ENCODE peak calls at places on chromosomes 4 and X, in seven cellular contexts. X is GM13977, T is body of pancreas, C is tibial nerve, H is lung, Y is WTC11, R is choroid plexus epithelial cell. V is an unnamed sample.

GRCh38 chr4:48410812-48411211 is 69.5 kb downstream of the SLAIN2 start:
- DNase-seq in X (no peak), T (no peak), C (no peak), H (no peak), Y (no peak), R (no peak), V (no peak)

GRCh38 chr4:5051210-5051691 is at the start of gene STK32B:
- DNase-seq in X (peak), T (peak), C (peak), H (no peak), Y (peak), R (peak), V (no peak)

GRCh38 chrX:68686684-68687045 is 39.2 kb downstream of the STARD8 start:
- DNase-seq in X (peak), T (no peak), C (peak), H (no peak), Y (no peak), R (peak), V (no peak)

GRCh38 chr4:110615366-110616161 is 7.3 kb downstream of the PITX2 start:
- DNase-seq in X (peak), T (no peak), C (no peak), H (no peak), Y (peak), R (no peak), V (no peak)

GRCh38 chr4:83178029-83178428 is 63.5 kb upstream of the PLAC8 start:
- DNase-seq in X (peak), T (no peak), C (no peak), H (no peak), Y (no peak), R (no peak), V (no peak)

GRCh38 chr4:26235500-26235899 is 85.3 kb upstream of the RBPJ start:
- DNase-seq in X (no peak), T (peak), C (peak), H (peak), Y (no peak), R (peak), V (no peak)

GRCh38 chrX:44914532-44915198 is 41.7 kb downstream of the KDM6A start:
- DNase-seq in X (peak), T (no peak), C (no peak), H (no peak), Y (no peak), R (peak), V (no peak)

GRCh38 chr4:152843476-152844107 is 63.8 kb downstream of the ARFIP1 start:
- DNase-seq in X (no peak), T (no peak), C (no peak), H (no peak), Y (no peak), R (no peak), V (no peak)

GRCh38 chr4:162497564-162498167 is 333.9 kb upstream of the FSTL5 start:
- DNase-seq in X (peak), T (no peak), C (no peak), H (no peak), Y (no peak), R (peak), V (no peak)

DNA sequence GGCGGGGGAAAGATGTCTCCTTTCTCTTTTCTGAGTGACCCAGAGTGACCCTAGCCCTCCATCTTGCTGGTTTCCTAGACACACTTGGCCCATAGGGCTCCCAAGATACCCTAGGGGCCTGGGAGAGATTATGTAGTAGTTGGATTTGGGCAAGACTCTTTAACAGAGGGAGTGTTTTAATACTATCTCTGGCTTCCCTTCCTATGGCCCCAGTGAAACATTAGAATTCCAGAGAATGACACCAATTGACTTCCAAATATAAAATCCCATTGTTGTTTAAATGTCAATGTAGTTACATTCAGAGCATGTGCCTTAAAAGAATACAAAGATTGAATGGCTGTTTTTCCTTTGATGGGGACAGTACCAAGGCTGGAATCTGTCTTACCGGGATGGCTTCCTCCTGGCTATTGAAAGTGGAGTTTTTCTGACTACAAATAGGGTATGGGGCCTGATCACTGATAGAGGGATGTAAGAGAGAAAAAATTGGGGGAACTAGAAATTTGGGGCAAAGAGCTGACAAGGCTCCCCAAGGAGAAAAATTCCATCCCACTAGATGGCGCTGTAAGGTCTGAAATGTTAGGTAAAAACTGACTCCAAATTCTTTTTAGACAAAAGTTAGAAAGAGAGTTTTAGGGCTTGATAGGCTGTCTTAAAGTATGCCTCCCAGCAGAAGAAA is 10.7 kb downstream of the TENT5D start:
- DNase-seq in X (peak), T (no peak), C (no peak), H (no peak), Y (peak), R (no peak), V (no peak)
- TF ChIP-seq CTCF in X (peak), T (no peak), C (no peak), H (no peak), Y (no peak), R (no peak), V (no peak)

GRCh38 chrX:138847930-138848329 is 136.4 kb upstream of the FGF13 start:
- DNase-seq in X (no peak), T (no peak), C (no peak), H (no peak), Y (no peak), R (peak), V (no peak)
- TF ChIP-seq CTCF in X (no peak), T (no peak), C (no peak), H (no peak), Y (no peak), R (no peak), V (no peak)

DNA sequence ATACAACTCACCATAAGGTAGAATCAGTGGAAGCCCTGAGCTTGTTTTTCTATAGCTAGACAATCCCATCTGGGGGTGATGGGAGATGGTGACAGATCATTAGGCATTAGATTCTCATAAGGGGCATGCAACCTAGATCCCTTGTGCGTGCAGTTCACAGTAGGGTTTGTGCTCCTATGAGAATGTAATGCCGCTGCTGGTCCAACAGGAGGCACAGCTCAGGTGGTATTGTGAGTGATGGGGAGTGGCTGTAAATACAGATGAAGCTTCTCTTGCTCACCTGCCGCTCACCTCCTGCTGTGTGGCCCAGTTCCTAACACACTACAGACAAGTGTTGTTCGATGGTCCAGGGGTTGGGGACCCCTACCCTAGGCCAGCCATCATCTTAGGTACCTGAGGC is 5.9 kb upstream of the GATB start:
- DNase-seq in X (no peak), T (no peak), C (no peak), H (no peak), Y (peak), R (no peak), V (no peak)
- TF ChIP-seq CTCF in X (peak), T (no peak), C (no peak), H (no peak), Y (no peak), R (peak), V (no peak)

GRCh38 chr4:27414867-27415266 is 554.2 kb downstream of the STIM2 start:
- DNase-seq in X (no peak), T (no peak), C (no peak), H (no peak), Y (no peak), R (no peak), V (no peak)

GRCh38 chr4:27407616-27408015 is 547.0 kb downstream of the STIM2 start:
- DNase-seq in X (no peak), T (no peak), C (no peak), H (no peak), Y (no peak), R (peak), V (no peak)

GRCh38 chr4:27412617-27413016 is 552.0 kb downstream of the STIM2 start:
- DNase-seq in X (no peak), T (no peak), C (no peak), H (no peak), Y (no peak), R (no peak), V (no peak)
- TF ChIP-seq CTCF in X (no peak), T (no peak), C (no peak), H (no peak), Y (no peak), R (no peak), V (no peak)

DNA sequence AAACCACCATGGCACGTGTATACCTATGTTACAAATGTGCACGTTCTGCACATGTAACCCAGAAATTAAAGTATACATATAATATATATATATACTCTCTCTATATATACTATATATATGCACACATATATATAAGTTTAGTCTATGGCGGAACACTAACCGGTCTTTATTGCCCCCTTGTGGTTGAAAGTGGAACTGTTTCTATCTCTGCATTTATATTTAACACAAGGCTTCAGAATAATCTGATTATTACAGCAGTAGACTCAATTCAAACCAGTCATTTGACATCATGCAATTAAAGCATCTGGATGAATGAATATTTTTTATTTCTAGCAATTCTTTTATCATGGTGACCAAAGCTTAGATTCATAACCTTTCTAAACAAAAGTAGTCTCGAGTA is 14.6 kb downstream of the RAB9B start:
- DNase-seq in X (peak), T (no peak), C (no peak), H (no peak), Y (no peak), R (peak), V (no peak)
- TF ChIP-seq CTCF in X (peak), T (peak), C (peak), H (peak), Y (peak), R (peak), V (no peak)

DNA sequence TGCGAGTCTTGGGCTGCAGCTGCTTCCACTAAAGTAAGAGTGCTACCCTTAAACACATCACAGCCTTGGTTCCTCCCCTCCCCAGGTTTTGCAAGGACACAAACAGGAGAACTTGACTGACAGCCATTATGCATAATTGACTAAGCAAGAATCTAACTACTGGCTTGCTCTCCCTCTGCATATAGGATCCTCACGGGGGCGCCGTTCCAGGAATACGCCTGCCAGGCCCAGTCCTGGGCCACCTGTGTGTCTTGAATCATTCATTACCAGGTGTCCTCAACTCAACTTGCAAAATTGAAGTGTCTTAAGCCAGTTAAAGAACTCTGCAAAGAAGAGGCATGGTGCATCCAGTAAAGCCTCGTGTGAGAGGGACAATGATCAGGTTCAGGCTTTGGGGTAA is 273.3 kb upstream of the HS3ST1 start:
- DNase-seq in X (no peak), T (no peak), C (no peak), H (no peak), Y (peak), R (no peak), V (no peak)
- TF ChIP-seq CTCF in X (no peak), T (no peak), C (no peak), H (no peak), Y (no peak), R (no peak), V (no peak)

GRCh38 chr4:77865259-77865658 is 2.6 kb downstream of the MRPL1 start:
- DNase-seq in X (no peak), T (no peak), C (no peak), H (no peak), Y (no peak), R (no peak), V (no peak)

GRCh38 chr4:77859256-77859655 is 3.4 kb upstream of the MRPL1 start:
- DNase-seq in X (no peak), T (no peak), C (no peak), H (no peak), Y (no peak), R (no peak), V (no peak)

GRCh38 chr4:77861500-77861899 is 1.1 kb upstream of the MRPL1 start:
- DNase-seq in X (no peak), T (no peak), C (no peak), H (no peak), Y (no peak), R (no peak), V (no peak)

DNA sequence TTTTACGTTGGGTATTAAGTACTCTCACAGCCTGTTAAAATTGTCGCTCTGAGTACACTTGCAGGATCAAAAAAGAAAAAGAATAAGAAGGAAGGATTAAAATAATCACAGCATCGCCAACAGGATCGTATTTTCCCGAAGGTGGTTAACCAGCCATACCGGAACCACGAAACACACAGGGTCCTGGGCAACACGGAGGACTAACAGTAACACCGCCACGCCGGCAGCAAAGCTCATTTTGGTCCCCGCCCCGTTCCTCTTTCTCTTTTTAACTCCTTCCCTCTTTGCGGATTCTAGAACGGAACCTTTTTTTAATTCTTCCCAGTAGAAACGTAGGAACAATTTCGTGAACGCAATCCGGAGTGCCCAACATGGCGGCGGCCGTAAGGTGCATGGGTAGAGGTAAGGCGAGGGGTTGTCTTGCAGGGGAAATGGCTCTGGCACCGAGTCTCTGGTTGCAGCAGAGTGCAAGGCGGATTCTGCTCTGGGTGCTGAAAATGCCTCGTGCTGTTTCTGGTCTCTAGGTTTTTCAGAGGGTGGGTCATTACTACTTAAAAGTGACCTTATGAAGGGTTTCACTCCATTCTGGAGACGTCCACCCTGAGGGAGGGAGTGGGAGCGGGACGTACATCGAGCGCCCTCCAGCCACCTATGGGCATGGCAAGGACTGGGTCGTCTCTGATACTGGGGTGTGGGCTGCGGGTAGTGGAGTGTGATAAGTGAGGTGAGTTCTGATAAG is at the start of gene MRPL1:
- DNase-seq in X (peak), T (peak), C (peak), H (peak), Y (peak), R (peak), V (peak)
- TF ChIP-seq CTCF in X (peak), T (no peak), C (no peak), H (no peak), Y (no peak), R (no peak), V (no peak)

DNA sequence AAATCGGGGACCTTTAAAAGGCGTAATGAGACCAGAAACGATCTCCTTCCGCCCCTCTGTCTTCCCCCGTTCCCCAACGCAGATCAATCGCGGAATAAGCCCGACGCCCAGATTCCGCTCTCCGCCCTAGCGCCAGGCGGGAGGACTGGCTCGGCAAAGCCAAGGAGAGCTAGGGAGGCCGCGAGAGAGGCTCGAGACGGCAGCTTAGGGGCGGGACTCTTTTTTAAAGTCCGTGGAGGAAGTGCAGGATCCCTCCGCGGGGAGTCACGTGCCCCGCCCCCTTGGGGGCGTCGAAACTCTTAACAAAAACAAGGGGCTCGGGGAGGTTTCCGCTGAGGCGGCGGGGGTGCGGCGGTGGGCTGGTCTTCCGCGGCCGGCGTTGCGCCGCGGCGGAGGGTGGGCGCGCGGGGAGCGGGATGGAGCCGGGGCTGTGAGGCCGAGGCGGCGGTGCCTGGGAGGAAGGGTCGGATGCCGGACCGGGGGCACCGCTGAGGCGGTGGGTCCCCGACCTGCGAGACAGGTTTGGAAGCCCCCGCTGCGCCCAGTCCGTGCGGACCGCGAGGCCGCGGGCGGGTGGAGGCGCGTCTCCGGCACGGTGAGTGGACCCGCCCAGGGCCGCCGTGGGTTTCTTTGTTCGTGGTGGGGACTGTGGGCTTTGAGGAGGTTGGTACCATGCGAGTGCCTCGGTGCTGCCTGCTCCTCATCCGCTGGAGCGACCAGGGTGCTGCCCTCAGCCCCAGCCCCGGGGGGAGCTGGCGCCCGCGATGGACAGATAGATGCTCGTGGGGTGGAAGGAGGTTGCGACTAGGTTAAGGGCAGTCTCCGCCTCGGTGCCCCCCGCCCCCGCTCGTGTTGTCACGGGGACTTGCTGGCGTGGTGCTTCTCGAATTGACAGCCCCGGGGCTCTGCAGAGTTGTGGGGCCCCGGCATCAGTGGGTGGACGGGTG is at the start of gene CCNG2:
- DNase-seq in X (peak), T (peak), C (peak), H (peak), Y (peak), R (peak), V (peak)
- TF ChIP-seq CTCF in X (no peak), T (no peak), C (peak), H (no peak), Y (no peak), R (no peak), V (no peak)

V was measured in omental fat pad.